ENCODE peak calls at places on chromosomes 4 and X, in four cellular contexts. D, I, X and L are unnamed samples.

GRCh38 chr4:184444953-184445309 is 29.4 kb downstream of the IRF2 start:
- DNase-seq in D (no peak), I (no peak), X (no peak), L (no peak)

GRCh38 chr4:38983756-38984647 is 48.2 kb downstream of the TMEM156 start:
- DNase-seq in D (no peak), I (peak; percentile 66), X (peak; percentile 62), L (peak; percentile 32)

GRCh38 chrX:65894138-65894537 is 145.7 kb downstream of the VSIG4 start:
- DNase-seq in D (no peak), I (no peak), X (no peak), L (no peak)

GRCh38 chr4:68951078-68951805 is at the start of gene UGT2A3:
- DNase-seq in D (no peak), I (no peak), X (peak; percentile 99), L (no peak)

GRCh38 chr4:174156239-174156826 is 127.1 kb downstream of the FBXO8 start:
- DNase-seq in D (no peak), I (peak; percentile 48), X (peak; percentile 23), L (peak; percentile 81)

GRCh38 chr4:74583066-74583700 is 138.2 kb downstream of the AREG start:
- DNase-seq in D (no peak), I (peak; percentile 6), X (no peak), L (peak; percentile 33)

GRCh38 chrX:143664302-143664701 is 28.4 kb upstream of the SLITRK4 start:
- DNase-seq in D (no peak), I (peak; percentile 9), X (no peak), L (peak; percentile 23)

GRCh38 chrX:45527834-45528233 is 327.2 kb upstream of the DIPK2B start:
- DNase-seq in D (no peak), I (peak; percentile 39), X (no peak), L (peak; percentile 61)

GRCh38 chr4:1793496-1793840 is 375 bp downstream of the FGFR3 start:
- DNase-seq in D (peak; percentile 79), I (no peak), X (no peak), L (no peak)

GRCh38 chrX:1111543-1112300 is 100.7 kb downstream of the CRLF2 start:
- DNase-seq in D (peak; percentile 21), I (no peak), X (no peak), L (no peak)

GRCh38 chr4:173461170-173461569 is 62.3 kb upstream of the SCRG1 start:
- DNase-seq in D (no peak), I (peak; percentile 30), X (no peak), L (no peak)

GRCh38 chr4:32003548-32003947 is 1283.4 kb downstream of the PCDH7 start:
- DNase-seq in D (no peak), I (no peak), X (no peak), L (no peak)

GRCh38 chr4:31995943-31996901 is 1276.1 kb downstream of the PCDH7 start:
- DNase-seq in D (no peak), I (no peak), X (no peak), L (no peak)

GRCh38 chr4:32002037-32002747 is 1282.0 kb downstream of the PCDH7 start:
- DNase-seq in D (no peak), I (no peak), X (no peak), L (no peak)

GRCh38 chr4:32000846-32001488 is 1280.8 kb downstream of the PCDH7 start:
- DNase-seq in D (no peak), I (no peak), X (no peak), L (no peak)

GRCh38 chr4:31998807-31999206 is 1278.6 kb downstream of the PCDH7 start:
- DNase-seq in D (no peak), I (no peak), X (no peak), L (no peak)
- H3K4me3 ChIP-seq in D (no peak overlapping the region), I (no peak overlapping the region), X (no peak overlapping the region), L (no peak overlapping the region)

GRCh38 chrX:103215037-103215767 is at the start of gene BEX4:
- DNase-seq in D (peak; percentile 91), I (peak; percentile 56), X (no peak), L (peak; percentile 42)

GRCh38 chrX:103210056-103210455 is 4.9 kb upstream of the BEX4 start:
- DNase-seq in D (no peak), I (no peak), X (no peak), L (no peak)

GRCh38 chrX:103215768-103216085 is 819 bp downstream of the BEX4 start:
- DNase-seq in D (no peak), I (no peak), X (no peak), L (no peak)

GRCh38 chrX:103212749-103213457 is 2.0 kb upstream of the BEX4 start:
- DNase-seq in D (no peak), I (no peak), X (no peak), L (no peak)

DNA sequence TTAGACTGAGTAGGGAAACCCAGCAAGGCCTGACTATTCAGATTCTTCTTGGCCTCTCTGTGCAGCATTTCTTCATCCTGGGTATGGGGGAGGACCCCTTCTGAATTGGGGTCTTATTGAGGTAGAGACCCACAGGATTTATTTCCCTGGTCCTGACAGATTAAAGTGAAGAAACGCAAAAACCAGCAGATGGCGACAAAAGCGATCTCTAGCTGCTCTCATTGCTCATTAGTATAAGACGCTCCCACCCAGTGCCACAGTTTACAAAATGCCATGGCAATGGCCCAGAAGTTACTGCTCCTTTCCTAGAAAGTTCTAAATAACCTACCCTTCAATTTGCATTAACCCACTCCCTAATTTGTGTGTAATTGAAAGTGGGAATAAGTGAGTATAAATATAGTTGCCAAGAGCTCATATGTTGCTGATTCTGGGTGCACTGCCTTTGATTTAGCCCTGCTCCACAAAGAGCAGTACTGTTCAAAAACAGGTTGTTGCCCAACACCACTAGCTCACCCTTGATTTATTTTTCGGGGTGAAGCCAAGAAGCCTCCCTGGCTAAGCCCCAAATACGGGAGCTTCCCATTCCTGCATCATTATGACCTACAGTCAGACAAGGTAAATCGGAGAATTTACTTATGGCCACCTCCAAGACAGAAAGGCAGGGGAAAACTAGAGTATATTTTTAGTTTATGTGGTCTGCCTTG is 3.7 kb upstream of the BEX4 start:
- DNase-seq in D (no peak), I (peak; percentile 40), X (peak; percentile 25), L (peak; percentile 58)
- TF ChIP-seq CTCF in D (peak; percentile 46), I (peak; percentile 56), X (peak; percentile 54), L (peak; percentile 46)

GRCh38 chr4:119027815-119028214 is 107.8 kb upstream of the MYOZ2 start:
- DNase-seq in D (no peak), I (no peak), X (no peak), L (no peak)
- H3K4me3 ChIP-seq in D (peak overlapping the region; percentile 33), I (peak overlapping the region; percentile 58), X (no peak overlapping the region), L (no peak overlapping the region)

GRCh38 chrX:153635388-153635787 is 11.6 kb upstream of the DUSP9 start:
- DNase-seq in D (no peak), I (no peak), X (no peak), L (no peak)
- TF ChIP-seq CTCF in D (no peak), I (no peak), X (no peak), L (no peak)

DNA sequence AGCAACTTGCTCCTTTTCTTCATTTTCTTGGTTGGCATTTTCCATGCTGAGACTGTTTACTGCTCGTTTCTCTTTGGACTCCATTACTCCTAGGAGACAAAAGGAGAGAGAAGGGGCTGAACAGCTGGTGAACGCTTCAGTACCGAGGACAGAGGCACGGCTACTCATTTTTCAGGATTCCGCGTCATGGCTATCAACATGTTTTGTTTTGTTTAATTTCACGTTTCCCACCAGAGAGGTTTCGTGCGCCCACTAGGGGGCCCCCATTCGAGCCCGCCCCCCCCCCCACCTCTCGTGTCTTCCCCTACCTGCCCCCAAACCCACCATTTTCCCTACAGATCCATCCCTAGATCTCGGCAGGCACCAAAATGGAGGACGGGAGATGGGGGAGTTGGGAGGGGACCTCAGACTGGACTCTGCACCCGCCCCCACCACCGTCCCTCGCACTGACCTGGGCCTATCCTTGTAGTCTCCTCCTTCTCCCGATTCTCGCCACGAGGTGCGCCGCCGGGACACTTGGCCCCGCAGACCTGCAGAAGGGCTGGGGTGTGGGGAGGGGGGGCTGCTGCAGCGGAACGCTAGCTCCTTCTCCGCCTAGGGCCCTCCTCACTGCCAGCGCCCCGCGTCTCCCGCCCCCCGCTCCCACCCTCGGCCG is 653 bp downstream of the BEX1 start:
- DNase-seq in D (no peak), I (peak; percentile 11), X (peak; percentile 9), L (peak; percentile 39)
- H3K4me3 ChIP-seq in D (peak overlapping the region; percentile 25), I (no peak overlapping the region), X (peak overlapping the region; percentile 40), L (peak overlapping the region; percentile 9)

DNA sequence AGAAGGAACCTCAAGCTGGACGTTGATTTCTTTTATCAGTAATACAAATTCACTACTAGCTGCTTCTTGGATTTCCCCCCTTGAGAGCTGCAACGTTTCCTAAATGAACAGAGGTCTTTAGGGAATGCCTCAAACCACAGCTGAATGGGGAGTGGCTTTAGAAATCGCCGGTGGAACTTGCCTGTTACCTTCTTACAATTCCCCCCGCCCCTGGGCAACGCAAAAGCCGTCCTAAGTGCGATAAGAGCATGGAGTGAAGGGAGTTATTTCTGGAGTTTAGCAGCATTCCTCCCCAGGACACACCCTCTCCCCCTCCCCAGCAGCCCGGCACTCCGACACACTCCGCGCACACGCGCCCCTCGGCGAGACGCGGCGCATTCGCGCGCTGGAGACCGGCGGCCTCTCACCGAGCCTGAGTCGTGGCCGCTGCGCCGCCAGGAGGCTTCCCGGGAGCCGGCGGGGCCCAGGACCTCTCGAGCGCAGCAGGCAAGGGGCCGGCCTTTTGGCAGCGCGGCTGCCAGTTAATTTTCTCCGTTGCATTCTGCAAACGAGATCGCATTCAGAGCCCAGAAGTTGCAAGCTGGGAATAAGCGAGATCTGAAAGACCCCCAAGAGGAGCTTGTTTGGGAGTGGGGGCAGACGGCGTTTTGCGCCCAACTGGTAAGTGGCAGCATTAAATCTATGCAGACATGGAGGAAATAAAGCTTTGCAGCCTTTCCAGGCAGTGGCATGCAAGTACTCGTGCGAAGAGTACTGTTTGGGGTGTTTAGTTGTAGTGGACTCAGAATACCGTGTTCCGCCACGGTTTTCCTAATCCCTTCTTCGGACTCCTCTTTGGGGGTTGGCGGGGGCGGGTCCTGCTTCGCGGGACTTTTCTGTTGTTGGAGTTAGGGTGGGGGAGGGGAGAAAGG is 134.6 kb downstream of the PALLD start:
- DNase-seq in D (peak; percentile 85), I (peak; percentile 49), X (no peak), L (peak; percentile 56)
- TF ChIP-seq CTCF in D (peak; percentile 35), I (peak; percentile 28), X (peak; percentile 36), L (peak; percentile 52)

GRCh38 chr4:23969635-23970034 is 79.8 kb upstream of the PPARGC1A start:
- DNase-seq in D (no peak), I (peak; percentile 6), X (no peak), L (no peak)
- H3K4me3 ChIP-seq in D (no peak overlapping the region), I (no peak overlapping the region), X (no peak overlapping the region), L (no peak overlapping the region)

GRCh38 chr4:157099506-157099905 is 23.6 kb downstream of the GLRB start:
- DNase-seq in D (no peak), I (no peak), X (no peak), L (no peak)
- TF ChIP-seq CTCF in D (no peak), I (no peak), X (no peak), L (no peak)

GRCh38 chrX:131288738-131289511 is at the start of gene IGSF1:
- DNase-seq in D (no peak), I (peak; percentile 3), X (peak; percentile 17), L (no peak)
- H3K4me3 ChIP-seq in D (no peak within 1 kb of the TSS), I (no peak within 1 kb of the TSS), X (peak within 1 kb of the TSS; percentile 68), L (no peak within 1 kb of the TSS)